ENCODE peak calls at places on chromosomes 12 and 14, in seven cellular contexts. U is posterior vena cava; J is T-helper 2 cell; F is WTC11; K is bronchial epithelial cell; I is upper lobe of right lung; L is effector CD4-positive, alpha-beta T cell. D is an unnamed sample.

GRCh38 chr14:69316449-69317391 is 56.8 kb downstream of the GALNT16 start:
- DNase-seq in U (peak), J (no peak), F (peak), K (peak), I (peak), L (no peak), D (no peak)

GRCh38 chr12:7369274-7369729 is 65.4 kb downstream of the ACSM4 start:
- DNase-seq in U (no peak), J (no peak), F (no peak), K (no peak), I (no peak), L (no peak), D (no peak)

GRCh38 chr14:68210729-68211299 is 391.2 kb downstream of the RAD51B start:
- DNase-seq in U (no peak), J (peak), F (no peak), K (peak), I (no peak), L (peak), D (peak)

GRCh38 chr14:29649170-29649569 is 278.5 kb downstream of the PRKD1 start:
- DNase-seq in U (no peak), J (no peak), F (no peak), K (no peak), I (no peak), L (no peak), D (no peak)

GRCh38 chr12:47752552-47752951 is 6.1 kb downstream of the RAPGEF3 start:
- DNase-seq in U (no peak), J (no peak), F (no peak), K (peak), I (no peak), L (no peak), D (no peak)

GRCh38 chr14:58098507-58098906 is 53.5 kb downstream of the ARMH4 start:
- DNase-seq in U (no peak), J (no peak), F (no peak), K (peak), I (no peak), L (no peak), D (no peak)

GRCh38 chr12:48197549-48197966 is 5.5 kb downstream of the OR10AD1 start:
- DNase-seq in U (no peak), J (peak), F (no peak), K (peak), I (no peak), L (peak), D (no peak)

GRCh38 chr12:75196865-75197264 is 12.8 kb downstream of the KCNC2 start:
- DNase-seq in U (no peak), J (no peak), F (no peak), K (peak), I (no peak), L (no peak), D (no peak)

GRCh38 chr12:113712481-113712880 is 240.8 kb upstream of the LHX5 start:
- DNase-seq in U (no peak), J (no peak), F (no peak), K (no peak), I (no peak), L (no peak), D (no peak)

GRCh38 chr14:54722791-54723432 is 156.0 kb downstream of the SAMD4A start:
- DNase-seq in U (no peak), J (no peak), F (no peak), K (peak), I (no peak), L (no peak), D (no peak)

GRCh38 chr12:113093409-113094101 is 37.0 kb downstream of the DTX1 start:
- DNase-seq in U (no peak), J (no peak), F (no peak), K (no peak), I (no peak), L (no peak), D (no peak)

GRCh38 chr14:75697918-75698317 is 36.9 kb downstream of the TTLL5 start:
- DNase-seq in U (no peak), J (no peak), F (no peak), K (no peak), I (no peak), L (no peak), D (no peak)

GRCh38 chr12:3627336-3627735 is 125.6 kb downstream of the CRACR2A start:
- DNase-seq in U (no peak), J (no peak), F (no peak), K (no peak), I (no peak), L (no peak), D (no peak)

GRCh38 chr12:48788852-48789775 is at the start of gene ADCY6:
- DNase-seq in U (peak), J (no peak), F (peak), K (peak), I (peak), L (no peak), D (no peak)

GRCh38 chr12:6978188-6978986 is 7.7 kb downstream of the EMG1 start:
- DNase-seq in U (no peak), J (no peak), F (no peak), K (peak), I (no peak), L (no peak), D (no peak)

GRCh38 chr14:31410048-31410654 is 10.2 kb downstream of the HEATR5A start:
- DNase-seq in U (no peak), J (no peak), F (no peak), K (no peak), I (no peak), L (no peak), D (no peak)

GRCh38 chr12:99978152-99978551 is 6.6 kb downstream of the ANKS1B start:
- DNase-seq in U (no peak), J (no peak), F (no peak), K (peak), I (no peak), L (no peak), D (no peak)

GRCh38 chr12:76720068-76720467 is 43.8 kb upstream of the ZDHHC17 start:
- DNase-seq in U (no peak), J (no peak), F (no peak), K (peak), I (no peak), L (no peak), D (no peak)

GRCh38 chr12:91931110-91931509 is 214.5 kb downstream of the BTG1 start:
- DNase-seq in U (no peak), J (no peak), F (no peak), K (peak), I (no peak), L (no peak), D (no peak)

GRCh38 chr12:98022961-98023360 is 492.4 kb upstream of the TMPO start:
- DNase-seq in U (no peak), J (no peak), F (no peak), K (peak), I (no peak), L (no peak), D (no peak)

GRCh38 chr12:82912406-82912805 is 225.7 kb downstream of the TMTC2 start:
- DNase-seq in U (no peak), J (no peak), F (no peak), K (peak), I (no peak), L (no peak), D (no peak)

D was measured in T-helper 17 cell.